ENCODE peak calls at places on chromosomes 13 and 19, in eight cellular contexts. One of them, this sample, is unnamed. For H3K27me3, the result is how much of the 10 kb centered on the place peaks cover.

GRCh38 chr13:99341969-99342722 is 34.9 kb upstream of the GPR183 start:
- DNase-seq in neural progenitor cell: no peak
- DNase-seq in neuronal stem cell: no peak
- DNase-seq in IMR-90: no peak
- DNase-seq in HCT116: no peak
- DNase-seq in PC-3: no peak
- DNase-seq in osteoblast: no peak
- DNase-seq in trophoblast cell: no peak
- DNase-seq in this sample: no peak

GRCh38 chr19:12156254-12157058 is at the start of gene ZNF625:
- DNase-seq in IMR-90: peak
- DNase-seq in HCT116: no peak
- DNase-seq in trophoblast cell: peak
- DNase-seq in PC-3: peak
- DNase-seq in neural progenitor cell: peak
- DNase-seq in neuronal stem cell: peak
- DNase-seq in osteoblast: peak
- DNase-seq in this sample: peak

GRCh38 chr13:38826182-38826813 is 139.4 kb downstream of the FREM2 start:
- DNase-seq in osteoblast: no peak
- DNase-seq in trophoblast cell: no peak
- DNase-seq in PC-3: no peak
- DNase-seq in HCT116: no peak
- DNase-seq in neuronal stem cell: no peak
- DNase-seq in IMR-90: no peak
- DNase-seq in neural progenitor cell: no peak
- DNase-seq in this sample: no peak

GRCh38 chr13:20980899-20981298 is 78.4 kb upstream of the XPO4 start:
- DNase-seq in PC-3: no peak
- DNase-seq in neural progenitor cell: no peak
- DNase-seq in HCT116: no peak
- DNase-seq in osteoblast: no peak
- DNase-seq in neuronal stem cell: no peak
- DNase-seq in trophoblast cell: no peak
- DNase-seq in IMR-90: no peak
- DNase-seq in this sample: no peak

GRCh38 chr19:18205180-18205915 is 1.5 kb upstream of the RAB3A start:
- DNase-seq in osteoblast: peak
- DNase-seq in trophoblast cell: peak
- DNase-seq in PC-3: peak
- DNase-seq in HCT116: no peak
- DNase-seq in IMR-90: peak
- DNase-seq in neuronal stem cell: no peak
- DNase-seq in neural progenitor cell: peak
- DNase-seq in this sample: peak

GRCh38 chr13:52127783-52128702 is 830 bp downstream of the NEK5 start:
- DNase-seq in neuronal stem cell: peak
- DNase-seq in neural progenitor cell: peak
- DNase-seq in PC-3: peak
- DNase-seq in osteoblast: peak
- DNase-seq in HCT116: peak
- DNase-seq in trophoblast cell: peak
- DNase-seq in IMR-90: peak
- DNase-seq in this sample: peak

GRCh38 chr13:27117158-27117557 is 54.5 kb downstream of the USP12 start:
- DNase-seq in IMR-90: peak
- DNase-seq in trophoblast cell: no peak
- DNase-seq in neuronal stem cell: no peak
- DNase-seq in PC-3: no peak
- DNase-seq in neural progenitor cell: no peak
- DNase-seq in HCT116: no peak
- DNase-seq in osteoblast: no peak
- DNase-seq in this sample: no peak

GRCh38 chr19:9782282-9782681 is 13.7 kb upstream of the ZNF846 start:
- DNase-seq in HCT116: no peak
- DNase-seq in neural progenitor cell: no peak
- DNase-seq in PC-3: no peak
- DNase-seq in neuronal stem cell: no peak
- DNase-seq in trophoblast cell: peak
- DNase-seq in osteoblast: no peak
- DNase-seq in IMR-90: no peak
- DNase-seq in this sample: no peak

GRCh38 chr19:33678796-33679195 is 57.0 kb downstream of the CHST8 start:
- DNase-seq in PC-3: no peak
- DNase-seq in neural progenitor cell: no peak
- DNase-seq in HCT116: no peak
- DNase-seq in neuronal stem cell: no peak
- DNase-seq in trophoblast cell: no peak
- DNase-seq in osteoblast: no peak
- DNase-seq in IMR-90: no peak
- DNase-seq in this sample: no peak

GRCh38 chr19:3556978-3557460 is 367 bp downstream of the MFSD12 start:
- DNase-seq in neural progenitor cell: peak
- DNase-seq in HCT116: no peak
- DNase-seq in PC-3: peak
- DNase-seq in osteoblast: peak
- DNase-seq in IMR-90: peak
- DNase-seq in neuronal stem cell: no peak
- DNase-seq in trophoblast cell: peak
- DNase-seq in this sample: peak

GRCh38 chr13:40485611-40486517 is 180.6 kb downstream of the FOXO1 start:
- DNase-seq in PC-3: no peak
- DNase-seq in HCT116: no peak
- DNase-seq in IMR-90: no peak
- DNase-seq in neuronal stem cell: no peak
- DNase-seq in trophoblast cell: no peak
- DNase-seq in osteoblast: no peak
- DNase-seq in neural progenitor cell: peak
- DNase-seq in this sample: no peak

DNA sequence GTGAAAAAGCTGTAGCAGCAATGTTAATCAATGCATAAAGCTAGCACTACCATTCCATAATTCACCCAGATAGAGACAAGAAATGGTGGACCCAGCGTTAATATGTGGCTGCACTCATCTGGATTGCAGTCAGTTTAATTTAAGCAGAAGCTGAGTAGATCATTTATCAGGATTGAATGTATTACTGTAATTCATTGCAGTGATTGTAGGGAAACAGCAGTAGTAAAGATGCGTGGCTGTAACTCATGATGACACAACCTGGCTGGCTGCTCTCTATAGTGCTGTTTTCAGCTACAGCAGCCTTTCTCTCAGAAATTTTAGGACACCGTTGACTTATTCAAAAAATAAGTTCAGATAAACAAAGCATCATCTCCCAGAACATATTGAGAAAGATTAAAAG is 499.5 kb upstream of the SLITRK6 start:
- DNase-seq in osteoblast: no peak
- DNase-seq in IMR-90: no peak
- DNase-seq in HCT116: no peak
- DNase-seq in neuronal stem cell: no peak
- DNase-seq in trophoblast cell: no peak
- DNase-seq in PC-3: no peak
- DNase-seq in neural progenitor cell: no peak
- DNase-seq in this sample: no peak
- H2AFZ ChIP-seq in osteoblast: no peak
- H2AFZ ChIP-seq in IMR-90: no peak
- H2AFZ ChIP-seq in HCT116: no peak
- H2AFZ ChIP-seq in neuronal stem cell: peak
- H2AFZ ChIP-seq in trophoblast cell: no peak
- H2AFZ ChIP-seq in PC-3: no peak
- H2AFZ ChIP-seq in neural progenitor cell: peak
- H2AFZ ChIP-seq in this sample: peak

GRCh38 chr13:75364131-75364713 is 117.7 kb downstream of the TBC1D4 start:
- DNase-seq in trophoblast cell: peak
- DNase-seq in HCT116: no peak
- DNase-seq in PC-3: peak
- DNase-seq in IMR-90: peak
- DNase-seq in neuronal stem cell: no peak
- DNase-seq in osteoblast: no peak
- DNase-seq in neural progenitor cell: no peak
- DNase-seq in this sample: no peak

GRCh38 chr13:75365724-75366173 is 116.2 kb downstream of the TBC1D4 start:
- DNase-seq in neuronal stem cell: no peak
- DNase-seq in PC-3: peak
- DNase-seq in HCT116: peak
- DNase-seq in neural progenitor cell: no peak
- DNase-seq in osteoblast: peak
- DNase-seq in IMR-90: peak
- DNase-seq in trophoblast cell: peak
- DNase-seq in this sample: no peak

GRCh38 chr13:75363371-75363770 is 118.6 kb downstream of the TBC1D4 start:
- DNase-seq in osteoblast: no peak
- DNase-seq in PC-3: no peak
- DNase-seq in neural progenitor cell: no peak
- DNase-seq in trophoblast cell: no peak
- DNase-seq in HCT116: no peak
- DNase-seq in IMR-90: no peak
- DNase-seq in neuronal stem cell: no peak
- DNase-seq in this sample: no peak

GRCh38 chr13:75368167-75368566 is 113.8 kb downstream of the TBC1D4 start:
- DNase-seq in trophoblast cell: no peak
- DNase-seq in IMR-90: peak
- DNase-seq in neuronal stem cell: no peak
- DNase-seq in PC-3: peak
- DNase-seq in osteoblast: no peak
- DNase-seq in HCT116: peak
- DNase-seq in neural progenitor cell: no peak
- DNase-seq in this sample: no peak

DNA sequence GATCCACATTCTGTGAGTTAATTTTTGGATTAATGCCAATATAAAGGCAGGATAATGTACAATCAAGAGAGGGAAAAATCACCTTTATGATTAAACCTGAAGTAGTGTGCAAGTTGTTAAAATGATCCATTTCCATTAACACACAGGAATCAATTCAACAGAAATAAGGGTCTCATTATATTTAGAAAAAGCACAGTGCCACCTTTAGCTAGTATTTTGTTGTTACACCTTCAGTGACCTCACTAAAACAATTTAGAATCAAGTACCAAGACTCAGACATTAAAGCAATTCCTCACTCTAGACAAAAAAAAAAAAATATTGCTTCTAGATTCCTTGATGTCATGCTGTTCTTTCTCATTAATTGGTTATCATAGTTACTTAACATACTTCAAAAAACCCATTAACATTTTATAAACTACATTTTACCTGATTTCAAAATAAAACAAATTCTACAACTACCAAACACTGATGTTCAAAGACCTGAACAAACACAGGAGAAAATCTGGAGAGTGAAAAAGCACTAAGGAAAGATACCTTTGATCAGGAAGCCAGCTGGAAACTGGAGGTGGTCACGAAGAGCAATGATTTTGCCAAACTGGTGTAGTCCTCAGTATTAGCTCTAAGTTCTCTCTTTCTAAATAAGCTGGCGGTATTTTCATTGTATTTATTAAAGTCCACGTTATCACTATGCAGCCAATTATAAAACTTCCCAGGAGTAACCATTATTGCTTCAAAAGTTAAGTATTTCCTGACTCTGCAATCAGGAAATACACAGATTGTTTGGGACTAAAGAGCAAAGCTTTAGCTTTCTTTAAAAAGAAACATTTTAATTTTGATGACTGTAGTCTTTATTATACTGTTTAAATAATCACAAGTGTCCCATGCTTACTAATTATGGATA is 115.3 kb downstream of the TBC1D4 start:
- DNase-seq in neuronal stem cell: no peak
- DNase-seq in PC-3: no peak
- DNase-seq in IMR-90: no peak
- DNase-seq in trophoblast cell: no peak
- DNase-seq in osteoblast: no peak
- DNase-seq in HCT116: no peak
- DNase-seq in neural progenitor cell: no peak
- DNase-seq in this sample: no peak
- H3K4me2 ChIP-seq in neuronal stem cell: no peak
- H3K4me2 ChIP-seq in PC-3: peak
- H3K4me2 ChIP-seq in IMR-90: peak
- H3K4me2 ChIP-seq in trophoblast cell: no peak
- H3K4me2 ChIP-seq in osteoblast: peak
- H3K4me2 ChIP-seq in HCT116: peak
- H3K4me2 ChIP-seq in neural progenitor cell: no peak
- H3K4me2 ChIP-seq in this sample: no peak

DNA sequence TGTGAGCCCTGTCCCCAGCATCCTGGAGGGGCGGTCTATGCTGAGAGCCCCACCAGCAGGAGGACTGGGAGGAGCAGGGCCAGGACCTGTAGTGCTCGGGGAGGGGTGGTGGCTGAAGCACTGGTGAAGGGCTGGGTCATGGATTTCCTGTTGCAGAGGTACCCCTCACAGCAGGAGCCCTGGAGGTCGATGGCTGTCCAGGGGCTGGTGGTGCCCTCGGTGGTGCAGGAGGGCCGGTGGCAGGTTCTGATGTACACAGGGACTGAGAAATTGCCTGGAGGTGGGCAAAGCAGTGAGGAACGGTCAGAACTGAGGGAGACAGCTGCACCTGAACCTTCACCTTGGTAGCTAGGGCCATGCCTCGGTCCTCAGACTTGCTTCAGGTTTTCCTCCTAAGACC is 4.7 kb downstream of the LYPD5 start:
- DNase-seq in IMR-90: no peak
- DNase-seq in trophoblast cell: no peak
- DNase-seq in osteoblast: no peak
- DNase-seq in neural progenitor cell: no peak
- DNase-seq in neuronal stem cell: no peak
- DNase-seq in HCT116: no peak
- DNase-seq in PC-3: no peak
- DNase-seq in this sample: no peak
- H3K27me3 ChIP-seq in IMR-90: under half
- H3K27me3 ChIP-seq in trophoblast cell: under half
- H3K27me3 ChIP-seq in osteoblast: under half
- H3K27me3 ChIP-seq in neural progenitor cell: half or more
- H3K27me3 ChIP-seq in neuronal stem cell: under half
- H3K27me3 ChIP-seq in HCT116: under half
- H3K27me3 ChIP-seq in PC-3: under half
- H3K27me3 ChIP-seq in this sample: under half

GRCh38 chr13:80442613-80443012 is 101.7 kb upstream of the SPRY2 start:
- DNase-seq in trophoblast cell: no peak
- DNase-seq in neural progenitor cell: no peak
- DNase-seq in osteoblast: no peak
- DNase-seq in IMR-90: no peak
- DNase-seq in neuronal stem cell: no peak
- DNase-seq in PC-3: no peak
- DNase-seq in HCT116: no peak
- DNase-seq in this sample: no peak

GRCh38 chr13:80438521-80438920 is 97.6 kb upstream of the SPRY2 start:
- DNase-seq in PC-3: no peak
- DNase-seq in HCT116: no peak
- DNase-seq in neural progenitor cell: no peak
- DNase-seq in trophoblast cell: no peak
- DNase-seq in neuronal stem cell: no peak
- DNase-seq in IMR-90: no peak
- DNase-seq in osteoblast: no peak
- DNase-seq in this sample: no peak

GRCh38 chr13:80437212-80437611 is 96.3 kb upstream of the SPRY2 start:
- DNase-seq in trophoblast cell: no peak
- DNase-seq in PC-3: no peak
- DNase-seq in osteoblast: no peak
- DNase-seq in HCT116: no peak
- DNase-seq in neural progenitor cell: no peak
- DNase-seq in neuronal stem cell: no peak
- DNase-seq in IMR-90: no peak
- DNase-seq in this sample: no peak

GRCh38 chr13:80441968-80442367 is 101.0 kb upstream of the SPRY2 start:
- DNase-seq in trophoblast cell: no peak
- DNase-seq in neural progenitor cell: no peak
- DNase-seq in IMR-90: no peak
- DNase-seq in neuronal stem cell: no peak
- DNase-seq in HCT116: no peak
- DNase-seq in PC-3: no peak
- DNase-seq in osteoblast: no peak
- DNase-seq in this sample: no peak

GRCh38 chr13:80436571-80437169 is 95.7 kb upstream of the SPRY2 start:
- DNase-seq in IMR-90: no peak
- DNase-seq in HCT116: no peak
- DNase-seq in PC-3: no peak
- DNase-seq in neuronal stem cell: no peak
- DNase-seq in osteoblast: no peak
- DNase-seq in neural progenitor cell: no peak
- DNase-seq in trophoblast cell: no peak
- DNase-seq in this sample: no peak
- H2AFZ ChIP-seq in IMR-90: no peak
- H2AFZ ChIP-seq in HCT116: no peak
- H2AFZ ChIP-seq in PC-3: no peak
- H2AFZ ChIP-seq in neuronal stem cell: peak
- H2AFZ ChIP-seq in osteoblast: no peak
- H2AFZ ChIP-seq in neural progenitor cell: no peak
- H2AFZ ChIP-seq in trophoblast cell: no peak
- H2AFZ ChIP-seq in this sample: no peak